ENCODE peak calls at places on chromosomes 1 and 21, in ten cellular contexts. One of them, this sample, is unnamed.

GRCh38 chr1:186375929-186376330 is 292 bp downstream of the ODR4 start:
- DNase-seq in lower leg skin: no peak
- DNase-seq in heart left ventricle: no peak
- DNase-seq in astrocyte: no peak
- DNase-seq in CD8-positive, alpha-beta T cell: no peak
- DNase-seq in colonic mucosa: no peak
- DNase-seq in heart right ventricle: no peak
- DNase-seq in hepatocyte: no peak
- DNase-seq in kidney epithelial cell: peak; percentile 23
- DNase-seq in neural progenitor cell: no peak
- DNase-seq in this sample: no peak

GRCh38 chr1:102790997-102791396 is 317.3 kb downstream of the COL11A1 start:
- DNase-seq in lower leg skin: no peak
- DNase-seq in heart left ventricle: no peak
- DNase-seq in astrocyte: no peak
- DNase-seq in CD8-positive, alpha-beta T cell: no peak
- DNase-seq in colonic mucosa: no peak
- DNase-seq in heart right ventricle: no peak
- DNase-seq in hepatocyte: no peak
- DNase-seq in kidney epithelial cell: no peak
- DNase-seq in neural progenitor cell: no peak
- DNase-seq in this sample: no peak

GRCh38 chr1:32246888-32247273 is at the start of gene FAM167B:
- DNase-seq in lower leg skin: no peak
- DNase-seq in heart left ventricle: peak; percentile 64
- DNase-seq in astrocyte: peak; percentile 57
- DNase-seq in CD8-positive, alpha-beta T cell: no peak
- DNase-seq in colonic mucosa: peak; percentile 61
- DNase-seq in heart right ventricle: peak; percentile 40
- DNase-seq in hepatocyte: no peak
- DNase-seq in kidney epithelial cell: no peak
- DNase-seq in neural progenitor cell: no peak
- DNase-seq in this sample: peak; percentile 96

GRCh38 chr1:88946845-88947244 is 45.6 kb downstream of the KYAT3 start:
- DNase-seq in lower leg skin: no peak
- DNase-seq in heart left ventricle: no peak
- DNase-seq in astrocyte: peak; percentile 39
- DNase-seq in CD8-positive, alpha-beta T cell: no peak
- DNase-seq in colonic mucosa: no peak
- DNase-seq in heart right ventricle: no peak
- DNase-seq in hepatocyte: no peak
- DNase-seq in kidney epithelial cell: no peak
- DNase-seq in neural progenitor cell: no peak
- DNase-seq in this sample: peak; percentile 58

GRCh38 chr1:87542697-87543096 is 214.0 kb downstream of the LMO4 start:
- DNase-seq in lower leg skin: no peak
- DNase-seq in heart left ventricle: no peak
- DNase-seq in astrocyte: no peak
- DNase-seq in CD8-positive, alpha-beta T cell: no peak
- DNase-seq in colonic mucosa: no peak
- DNase-seq in heart right ventricle: no peak
- DNase-seq in hepatocyte: no peak
- DNase-seq in kidney epithelial cell: no peak
- DNase-seq in neural progenitor cell: no peak
- DNase-seq in this sample: no peak

GRCh38 chr1:228059536-228060457 is 22.7 kb upstream of the ARF1 start:
- DNase-seq in lower leg skin: peak; percentile 95
- DNase-seq in heart left ventricle: no peak
- DNase-seq in astrocyte: no peak
- DNase-seq in CD8-positive, alpha-beta T cell: peak; percentile 62
- DNase-seq in colonic mucosa: peak; percentile 100
- DNase-seq in heart right ventricle: no peak
- DNase-seq in hepatocyte: peak; percentile 88
- DNase-seq in kidney epithelial cell: no peak
- DNase-seq in neural progenitor cell: peak; percentile 83
- DNase-seq in this sample: peak; percentile 13

GRCh38 chr21:44455524-44456206 is 355 bp downstream of the LRRC3 start:
- DNase-seq in lower leg skin: no peak
- DNase-seq in heart left ventricle: peak; percentile 52
- DNase-seq in astrocyte: no peak
- DNase-seq in CD8-positive, alpha-beta T cell: peak; percentile 25
- DNase-seq in colonic mucosa: peak; percentile 60
- DNase-seq in heart right ventricle: peak; percentile 63
- DNase-seq in hepatocyte: peak; percentile 69
- DNase-seq in kidney epithelial cell: no peak
- DNase-seq in neural progenitor cell: peak; percentile 67
- DNase-seq in this sample: peak; percentile 17

GRCh38 chr1:147243228-147243685 is 773 bp downstream of the CHD1L start:
- DNase-seq in lower leg skin: peak; percentile 86
- DNase-seq in heart left ventricle: no peak
- DNase-seq in astrocyte: peak; percentile 77
- DNase-seq in CD8-positive, alpha-beta T cell: peak; percentile 39
- DNase-seq in colonic mucosa: peak; percentile 47
- DNase-seq in heart right ventricle: peak; percentile 37
- DNase-seq in hepatocyte: peak; percentile 44
- DNase-seq in kidney epithelial cell: no peak
- DNase-seq in neural progenitor cell: peak; percentile 68
- DNase-seq in this sample: no peak

GRCh38 chr1:154463512-154463990 is 38.5 kb upstream of the TDRD10 start:
- DNase-seq in lower leg skin: peak; percentile 87
- DNase-seq in heart left ventricle: no peak
- DNase-seq in astrocyte: no peak
- DNase-seq in CD8-positive, alpha-beta T cell: peak; percentile 69
- DNase-seq in colonic mucosa: peak; percentile 34
- DNase-seq in heart right ventricle: no peak
- DNase-seq in hepatocyte: no peak
- DNase-seq in kidney epithelial cell: no peak
- DNase-seq in neural progenitor cell: no peak
- DNase-seq in this sample: no peak

GRCh38 chr1:22962558-22962957 is 10.1 kb downstream of the LACTBL1 start:
- DNase-seq in lower leg skin: peak; percentile 0
- DNase-seq in heart left ventricle: no peak
- DNase-seq in astrocyte: no peak
- DNase-seq in CD8-positive, alpha-beta T cell: no peak
- DNase-seq in colonic mucosa: no peak
- DNase-seq in heart right ventricle: no peak
- DNase-seq in hepatocyte: no peak
- DNase-seq in kidney epithelial cell: no peak
- DNase-seq in neural progenitor cell: no peak
- DNase-seq in this sample: no peak

GRCh38 chr1:56515898-56516538 is 63.3 kb downstream of the PLPP3 start:
- DNase-seq in lower leg skin: no peak
- DNase-seq in heart left ventricle: no peak
- DNase-seq in astrocyte: no peak
- DNase-seq in CD8-positive, alpha-beta T cell: no peak
- DNase-seq in colonic mucosa: no peak
- DNase-seq in heart right ventricle: no peak
- DNase-seq in hepatocyte: no peak
- DNase-seq in kidney epithelial cell: no peak
- DNase-seq in neural progenitor cell: no peak
- DNase-seq in this sample: no peak

GRCh38 chr1:85661767-85662166 is 46.5 kb downstream of the ZNHIT6 start:
- DNase-seq in lower leg skin: no peak
- DNase-seq in heart left ventricle: no peak
- DNase-seq in astrocyte: no peak
- DNase-seq in CD8-positive, alpha-beta T cell: no peak
- DNase-seq in colonic mucosa: no peak
- DNase-seq in heart right ventricle: no peak
- DNase-seq in hepatocyte: no peak
- DNase-seq in kidney epithelial cell: no peak
- DNase-seq in neural progenitor cell: peak; percentile 2
- DNase-seq in this sample: no peak

GRCh38 chr1:35188578-35189392 is 4.2 kb downstream of the SFPQ start:
- DNase-seq in lower leg skin: no peak
- DNase-seq in heart left ventricle: no peak
- DNase-seq in astrocyte: no peak
- DNase-seq in CD8-positive, alpha-beta T cell: no peak
- DNase-seq in colonic mucosa: no peak
- DNase-seq in heart right ventricle: no peak
- DNase-seq in hepatocyte: no peak
- DNase-seq in kidney epithelial cell: no peak
- DNase-seq in neural progenitor cell: no peak
- DNase-seq in this sample: no peak

GRCh38 chr21:38151021-38151645 is 105.7 kb upstream of the KCNJ15 start:
- DNase-seq in lower leg skin: no peak
- DNase-seq in heart left ventricle: no peak
- DNase-seq in astrocyte: no peak
- DNase-seq in CD8-positive, alpha-beta T cell: no peak
- DNase-seq in colonic mucosa: no peak
- DNase-seq in heart right ventricle: no peak
- DNase-seq in hepatocyte: no peak
- DNase-seq in kidney epithelial cell: no peak
- DNase-seq in neural progenitor cell: no peak
- DNase-seq in this sample: no peak

DNA sequence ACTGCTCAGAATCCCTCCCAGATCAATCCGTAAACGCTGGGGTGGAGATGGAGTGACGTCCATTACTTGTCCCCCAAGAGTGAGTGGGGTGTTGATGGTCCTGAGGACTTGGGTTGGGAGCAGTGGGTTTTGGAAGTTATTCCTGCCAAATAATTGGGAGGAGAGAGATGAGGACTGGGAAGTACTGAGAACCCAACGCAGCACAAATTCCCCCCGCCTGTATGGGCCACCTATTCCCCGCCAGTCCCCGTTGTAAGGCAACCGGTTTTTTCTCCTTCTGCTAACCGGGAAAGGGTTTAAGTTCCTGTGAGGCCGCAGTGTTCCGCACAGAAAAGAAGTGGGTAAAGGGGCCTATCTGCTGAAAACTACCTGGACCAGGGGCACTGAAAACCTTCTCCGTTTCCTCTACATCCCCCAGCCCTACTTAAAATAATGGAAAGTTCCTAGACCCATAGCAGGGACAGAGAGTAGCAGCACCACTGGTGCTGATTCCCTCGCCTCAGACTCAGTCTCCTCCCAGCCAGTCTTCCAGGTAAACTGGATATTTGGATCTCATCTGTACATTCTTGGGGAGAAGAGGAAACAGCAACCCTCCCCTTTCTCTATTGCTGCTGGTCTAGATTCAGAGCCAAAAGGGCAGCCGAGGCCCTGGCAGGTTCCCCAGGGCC is 738 bp downstream of the LURAP1 start:
- DNase-seq in lower leg skin: no peak
- DNase-seq in heart left ventricle: no peak
- DNase-seq in astrocyte: no peak
- DNase-seq in CD8-positive, alpha-beta T cell: no peak
- DNase-seq in colonic mucosa: no peak
- DNase-seq in heart right ventricle: no peak
- DNase-seq in hepatocyte: no peak
- DNase-seq in kidney epithelial cell: no peak
- DNase-seq in neural progenitor cell: no peak
- DNase-seq in this sample: no peak
- H3K4me3 ChIP-seq in lower leg skin: peak overlapping the region; percentile 42
- H3K4me3 ChIP-seq in heart left ventricle: peak overlapping the region; percentile 96
- H3K4me3 ChIP-seq in astrocyte: peak overlapping the region; percentile 84
- H3K4me3 ChIP-seq in CD8-positive, alpha-beta T cell: peak overlapping the region; percentile 58
- H3K4me3 ChIP-seq in colonic mucosa: peak overlapping the region; percentile 42
- H3K4me3 ChIP-seq in heart right ventricle: peak overlapping the region; percentile 86
- H3K4me3 ChIP-seq in hepatocyte: peak overlapping the region; percentile 96
- H3K4me3 ChIP-seq in kidney epithelial cell: peak overlapping the region; percentile 77
- H3K4me3 ChIP-seq in neural progenitor cell: peak overlapping the region; percentile 81
- H3K4me3 ChIP-seq in this sample: peak overlapping the region; percentile 87

DNA sequence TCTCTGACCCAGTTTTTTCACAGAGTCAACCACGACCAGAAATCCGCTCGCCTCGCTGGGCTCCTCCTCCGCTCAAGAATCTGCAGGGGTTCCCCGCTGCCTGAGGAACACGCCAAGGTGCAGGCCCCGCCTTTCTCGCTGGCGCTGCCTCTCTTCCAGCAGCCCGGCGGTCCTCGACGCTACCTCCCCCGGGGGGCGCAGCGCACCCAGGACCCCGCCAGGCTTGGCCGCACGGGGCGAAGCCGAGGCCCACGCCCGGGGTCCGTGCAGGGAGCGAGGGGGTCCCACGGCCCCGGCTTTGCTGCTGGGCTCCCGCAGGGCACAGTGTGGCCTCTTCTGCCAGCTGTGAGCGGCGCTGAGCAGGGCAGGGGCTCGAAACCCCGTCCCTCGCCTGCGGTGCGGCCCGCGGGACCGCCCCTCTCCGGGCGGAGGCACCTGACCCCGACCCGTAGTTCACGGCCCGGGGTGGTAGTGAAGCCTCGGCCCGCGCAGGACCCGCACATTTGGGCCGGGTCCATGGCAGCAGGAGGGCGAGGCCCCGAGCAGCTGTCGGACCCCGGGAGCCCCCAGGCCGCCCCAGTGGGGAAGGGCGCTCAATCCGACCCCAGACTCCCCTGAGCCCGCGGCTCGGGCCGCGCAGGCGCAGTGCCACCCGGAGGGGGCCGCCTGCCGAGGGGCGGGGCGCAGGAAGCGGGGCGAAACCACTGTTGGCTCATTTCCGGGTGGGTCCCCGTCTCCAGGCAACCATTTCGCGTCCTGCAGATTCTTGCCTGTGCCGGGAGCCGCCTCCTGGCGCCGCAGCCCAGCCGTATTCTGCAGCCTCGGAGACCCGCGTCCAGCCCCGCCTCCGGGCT is 10.0 kb upstream of the MMEL1 start:
- DNase-seq in lower leg skin: peak; percentile 97
- DNase-seq in heart left ventricle: peak; percentile 94
- DNase-seq in astrocyte: peak; percentile 74
- DNase-seq in CD8-positive, alpha-beta T cell: peak; percentile 96
- DNase-seq in colonic mucosa: peak; percentile 92
- DNase-seq in heart right ventricle: peak; percentile 92
- DNase-seq in hepatocyte: peak; percentile 95
- DNase-seq in kidney epithelial cell: peak; percentile 59
- DNase-seq in neural progenitor cell: peak; percentile 97
- DNase-seq in this sample: peak; percentile 87
- TF ChIP-seq CTCF in lower leg skin: no peak
- TF ChIP-seq CTCF in heart left ventricle: peak; percentile 13
- TF ChIP-seq CTCF in astrocyte: no peak
- TF ChIP-seq CTCF in CD8-positive, alpha-beta T cell: no peak
- TF ChIP-seq CTCF in colonic mucosa: no peak
- TF ChIP-seq CTCF in heart right ventricle: no peak
- TF ChIP-seq CTCF in hepatocyte: peak; percentile 9
- TF ChIP-seq CTCF in kidney epithelial cell: peak; percentile 23
- TF ChIP-seq CTCF in neural progenitor cell: no peak
- TF ChIP-seq CTCF in this sample: peak; percentile 17

GRCh38 chr1:68791800-68792199 is 294.9 kb upstream of the DEPDC1 start:
- DNase-seq in lower leg skin: no peak
- DNase-seq in heart left ventricle: no peak
- DNase-seq in astrocyte: no peak
- DNase-seq in CD8-positive, alpha-beta T cell: no peak
- DNase-seq in colonic mucosa: no peak
- DNase-seq in heart right ventricle: no peak
- DNase-seq in hepatocyte: no peak
- DNase-seq in kidney epithelial cell: no peak
- DNase-seq in neural progenitor cell: peak; percentile 18
- DNase-seq in this sample: no peak
- H3K4me3 ChIP-seq in lower leg skin: no peak overlapping the region
- H3K4me3 ChIP-seq in heart left ventricle: no peak overlapping the region
- H3K4me3 ChIP-seq in astrocyte: no peak overlapping the region
- H3K4me3 ChIP-seq in CD8-positive, alpha-beta T cell: no peak overlapping the region
- H3K4me3 ChIP-seq in colonic mucosa: no peak overlapping the region
- H3K4me3 ChIP-seq in heart right ventricle: no peak overlapping the region
- H3K4me3 ChIP-seq in hepatocyte: no peak overlapping the region
- H3K4me3 ChIP-seq in kidney epithelial cell: no peak overlapping the region
- H3K4me3 ChIP-seq in neural progenitor cell: no peak overlapping the region
- H3K4me3 ChIP-seq in this sample: no peak overlapping the region

DNA sequence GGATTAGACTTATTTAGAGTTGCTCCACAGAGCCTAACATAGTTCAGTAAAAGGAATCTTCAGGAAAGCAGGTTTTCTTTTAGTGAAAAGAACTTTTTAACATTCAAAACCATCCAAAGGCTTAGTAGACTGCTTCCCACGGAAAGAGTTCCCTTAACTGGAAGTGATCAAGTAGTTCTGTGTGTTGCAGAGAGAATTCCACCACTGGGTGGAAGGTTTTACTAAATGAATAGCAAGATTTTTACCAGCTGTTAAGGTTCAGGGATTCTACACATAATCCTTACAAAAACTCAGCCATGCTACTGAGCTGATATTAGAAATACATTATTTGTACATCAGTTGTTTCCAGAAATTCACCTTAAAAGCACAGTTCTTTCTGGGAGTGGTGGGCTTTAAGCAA is 119.7 kb downstream of the GDAP2 start:
- DNase-seq in lower leg skin: no peak
- DNase-seq in heart left ventricle: no peak
- DNase-seq in astrocyte: no peak
- DNase-seq in CD8-positive, alpha-beta T cell: no peak
- DNase-seq in colonic mucosa: no peak
- DNase-seq in heart right ventricle: no peak
- DNase-seq in hepatocyte: no peak
- DNase-seq in kidney epithelial cell: no peak
- DNase-seq in neural progenitor cell: no peak
- DNase-seq in this sample: peak; percentile 62
- TF ChIP-seq CTCF in lower leg skin: no peak
- TF ChIP-seq CTCF in heart left ventricle: no peak
- TF ChIP-seq CTCF in astrocyte: no peak
- TF ChIP-seq CTCF in CD8-positive, alpha-beta T cell: no peak
- TF ChIP-seq CTCF in colonic mucosa: no peak
- TF ChIP-seq CTCF in heart right ventricle: no peak
- TF ChIP-seq CTCF in hepatocyte: peak; percentile 6
- TF ChIP-seq CTCF in kidney epithelial cell: no peak
- TF ChIP-seq CTCF in neural progenitor cell: no peak
- TF ChIP-seq CTCF in this sample: peak; percentile 29